ENCODE peak calls at places on chromosomes 12 and 14, in four cellular contexts. F, L, A and I are unnamed samples.
A peak's percentile ranks its signal among the peaks of the same experiment; 100 is the strongest.

GRCh38 chr14:32677381-32677780 is 261.3 kb upstream of the NPAS3 start:
- DNase-seq in F (no peak), L (no peak), A (no peak), I (no peak)

GRCh38 chr12:82650627-82651337 is 35.9 kb upstream of the TMTC2 start:
- DNase-seq in F (no peak), L (peak; percentile 55), A (no peak), I (no peak)

GRCh38 chr12:6764011-6764828 is 1.9 kb upstream of the PTMS start:
- DNase-seq in F (peak; percentile 73), L (peak; percentile 71), A (peak; percentile 99), I (peak; percentile 75)

GRCh38 chr12:9943244-9943643 is 11.1 kb upstream of the CLEC2A start:
- DNase-seq in F (peak; percentile 9), L (peak; percentile 62), A (no peak), I (no peak)

GRCh38 chr14:54711812-54712211 is 144.9 kb downstream of the SAMD4A start:
- DNase-seq in F (no peak), L (no peak), A (no peak), I (peak; percentile 67)

GRCh38 chr12:41684997-41685396 is 459.7 kb downstream of the GXYLT1 start:
- DNase-seq in F (no peak), L (no peak), A (no peak), I (no peak)

GRCh38 chr12:82517808-82518207 is 159.5 kb downstream of the METTL25 start:
- DNase-seq in F (no peak), L (no peak), A (no peak), I (no peak)

GRCh38 chr12:5059358-5059757 is 15.7 kb downstream of the KCNA5 start:
- DNase-seq in F (no peak), L (no peak), A (no peak), I (no peak)

GRCh38 chr12:53376747-53377146 is 3.2 kb upstream of the SP1 start:
- DNase-seq in F (no peak), L (no peak), A (no peak), I (no peak)

GRCh38 chr14:83071888-83072501 is 1538.3 kb upstream of the SEL1L start:
- DNase-seq in F (no peak), L (no peak), A (peak; percentile 2), I (no peak)

GRCh38 chr12:96698965-96699364 is 208.1 kb upstream of the NEDD1 start:
- DNase-seq in F (no peak), L (no peak), A (no peak), I (no peak)

GRCh38 chr12:17949558-17950141 is 140.3 kb downstream of the RERGL start:
- DNase-seq in F (no peak), L (no peak), A (no peak), I (no peak)

GRCh38 chr14:78446807-78447206 is 276.6 kb downstream of the NRXN3 start:
- DNase-seq in F (no peak), L (no peak), A (no peak), I (no peak)

GRCh38 chr14:24144451-24144850 is 2.0 kb downstream of the PSME2 start:
- DNase-seq in F (no peak), L (no peak), A (no peak), I (no peak)

GRCh38 chr12:130552483-130552996 is 163.6 kb downstream of the RIMBP2 start:
- DNase-seq in F (no peak), L (no peak), A (no peak), I (no peak)

GRCh38 chr14:30921305-30921704 is 46.9 kb downstream of the COCH start:
- DNase-seq in F (no peak), L (no peak), A (no peak), I (no peak)